ENCODE peak calls at places on chromosomes 7 and 10, in seven cellular contexts. S, W, K, N, Q, Z and X are unnamed samples.

GRCh38 chr10:108957681-108958080 is 965.6 kb downstream of the XPNPEP1 start:
- DNase-seq in S (no peak), W (no peak), K (no peak), N (no peak), Q (no peak), Z (no peak), X (no peak)

GRCh38 chr7:157405914-157406810 is 69.4 kb downstream of the DNAJB6 start:
- DNase-seq in S (no peak), W (no peak), K (no peak), N (peak), Q (no peak), Z (no peak), X (no peak)

GRCh38 chr10:78570633-78571032 is 498.1 kb upstream of the ZMIZ1 start:
- DNase-seq in S (no peak), W (no peak), K (no peak), N (no peak), Q (no peak), Z (no peak), X (no peak)

GRCh38 chr7:132738254-132738653 is 162.0 kb upstream of the PLXNA4 start:
- DNase-seq in S (peak), W (no peak), K (no peak), N (no peak), Q (peak), Z (peak), X (peak)

GRCh38 chr10:71837085-71837827 is 13.8 kb downstream of the PSAP start:
- DNase-seq in S (no peak), W (no peak), K (no peak), N (no peak), Q (no peak), Z (no peak), X (no peak)

GRCh38 chr7:26143298-26144044 is 8.5 kb upstream of the NFE2L3 start:
- DNase-seq in S (no peak), W (no peak), K (no peak), N (no peak), Q (no peak), Z (peak), X (no peak)

GRCh38 chr7:155585956-155586355 is 39.6 kb upstream of the CNPY1 start:
- DNase-seq in S (no peak), W (no peak), K (no peak), N (no peak), Q (no peak), Z (no peak), X (no peak)

GRCh38 chr7:107387077-107387476 is 82.8 kb upstream of the GPR22 start:
- DNase-seq in S (peak), W (no peak), K (no peak), N (no peak), Q (peak), Z (peak), X (peak)

GRCh38 chr7:106010866-106011265 is 47.8 kb downstream of the CDHR3 start:
- DNase-seq in S (no peak), W (no peak), K (no peak), N (no peak), Q (no peak), Z (no peak), X (no peak)

GRCh38 chr7:1050956-1051690 is 6.8 kb downstream of the GPR146 start:
- DNase-seq in S (no peak), W (no peak), K (no peak), N (no peak), Q (no peak), Z (no peak), X (no peak)

GRCh38 chr7:121604627-121605296 is 208.7 kb upstream of the FAM3C start:
- DNase-seq in S (no peak), W (no peak), K (no peak), N (no peak), Q (no peak), Z (peak), X (peak)

GRCh38 chr10:45520476-45520875 is 146.5 kb downstream of the ALOX5 start:
- DNase-seq in S (no peak), W (no peak), K (no peak), N (no peak), Q (no peak), Z (no peak), X (no peak)

GRCh38 chr7:137961200-137962177 is 40.4 kb downstream of the CREB3L2 start:
- DNase-seq in S (no peak), W (peak), K (no peak), N (no peak), Q (no peak), Z (no peak), X (no peak)

GRCh38 chr7:23332881-23333612 is 33.9 kb downstream of the MALSU1 start:
- DNase-seq in S (peak), W (no peak), K (no peak), N (no peak), Q (no peak), Z (peak), X (no peak)

GRCh38 chr7:16563281-16564022 is 36.8 kb downstream of the LRRC72 start:
- DNase-seq in S (no peak), W (no peak), K (no peak), N (no peak), Q (no peak), Z (peak), X (no peak)